ENCODE peak calls at places on chromosomes 2 and 18, in six cellular contexts. X, I, L, T, S and Z are unnamed samples.

GRCh38 chr2:112884869-112885502 is 26.0 kb upstream of the IL37 start:
- DNase-seq in X (no peak), L (no peak), T (no peak), I (peak), S (no peak), Z (no peak)

GRCh38 chr2:127053731-127054603 is 53.0 kb downstream of the BIN1 start:
- DNase-seq in I (peak), T (no peak), S (no peak), L (peak), X (no peak), Z (no peak)

GRCh38 chr18:79911871-79912270 is 39.6 kb downstream of the SLC66A2 start:
- DNase-seq in I (no peak), S (no peak), X (no peak), L (no peak), T (no peak), Z (no peak)

GRCh38 chr2:64423303-64423702 is 30.7 kb upstream of the LGALSL start:
- DNase-seq in S (no peak), T (no peak), X (no peak), I (no peak), L (no peak), Z (no peak)

GRCh38 chr18:59704146-59704545 is 6.9 kb upstream of the CCBE1 start:
- DNase-seq in X (no peak), L (no peak), S (no peak), I (no peak), T (peak), Z (no peak)

GRCh38 chr2:20514596-20515269 is 67.9 kb downstream of the RHOB start:
- DNase-seq in I (no peak), L (no peak), S (peak), T (peak), X (no peak), Z (peak)

GRCh38 chr2:101306410-101306809 is 2.1 kb downstream of the RNF149 start:
- DNase-seq in T (no peak), I (no peak), S (no peak), X (no peak), L (no peak), Z (no peak)

GRCh38 chr2:119579457-119580295 is 35.4 kb downstream of the CFAP221 start:
- DNase-seq in L (peak), T (no peak), I (no peak), X (no peak), S (no peak), Z (no peak)

GRCh38 chr2:33511141-33511540 is 34.7 kb downstream of the RASGRP3 start:
- DNase-seq in X (no peak), T (peak), L (no peak), S (no peak), I (no peak), Z (no peak)

GRCh38 chr2:131154071-131154531 is 49.0 kb downstream of the PLEKHB2 start:
- DNase-seq in T (peak), I (peak), L (peak), X (no peak), S (no peak), Z (peak)

GRCh38 chr18:5543854-5544389 is at the start of gene EPB41L3:
- DNase-seq in S (no peak), L (peak), T (no peak), I (no peak), X (no peak), Z (no peak)

GRCh38 chr2:12428786-12429185 is 287.9 kb upstream of the TRIB2 start:
- DNase-seq in X (no peak), S (no peak), I (no peak), T (peak), L (no peak), Z (peak)

GRCh38 chr2:198731842-198732421 is 725.8 kb downstream of the SATB2 start:
- DNase-seq in I (no peak), X (no peak), L (no peak), T (peak), S (no peak), Z (no peak)

GRCh38 chr2:72983500-72984039 is 66.3 kb downstream of the EMX1 start:
- DNase-seq in I (no peak), S (no peak), L (peak), X (no peak), T (no peak), Z (no peak)

GRCh38 chr2:148994341-148994740 is 44.2 kb upstream of the LYPD6B start:
- DNase-seq in X (no peak), T (no peak), I (no peak), S (no peak), L (no peak), Z (no peak)

GRCh38 chr2:31238126-31238905 is 4.4 kb downstream of the EHD3 start:
- DNase-seq in I (no peak), X (no peak), L (peak), T (no peak), S (no peak), Z (no peak)

GRCh38 chr2:181526014-181526413 is 68.8 kb downstream of the ITGA4 start:
- DNase-seq in I (no peak), T (no peak), L (no peak), X (no peak), S (no peak), Z (no peak)

GRCh38 chr2:221350621-221351020 is 221.5 kb downstream of the EPHA4 start:
- DNase-seq in X (no peak), L (no peak), S (no peak), T (peak), I (no peak), Z (no peak)

GRCh38 chr18:323253-323622 is 55.4 kb upstream of the THOC1 start:
- DNase-seq in T (peak), I (peak), X (no peak), L (no peak), S (no peak), Z (peak)

GRCh38 chr2:14941151-14941631 is 308.7 kb downstream of the LRATD1 start:
- DNase-seq in X (no peak), S (no peak), T (no peak), L (peak), I (no peak), Z (peak)

GRCh38 chr2:224922142-224922727 is 120.0 kb downstream of the DOCK10 start:
- DNase-seq in X (no peak), L (no peak), T (peak), S (no peak), I (no peak), Z (no peak)

GRCh38 chr2:31428001-31428418 is 13.5 kb upstream of the XDH start:
- DNase-seq in L (no peak), I (peak), X (no peak), S (no peak), T (peak), Z (peak)

GRCh38 chr18:22307528-22307927 is 110.2 kb downstream of the CTAGE1 start:
- DNase-seq in I (no peak), L (no peak), T (no peak), S (no peak), X (no peak), Z (no peak)

GRCh38 chr18:23229472-23229871 is 94.2 kb downstream of the CABLES1 start:
- DNase-seq in I (no peak), L (no peak), X (no peak), S (no peak), T (no peak), Z (no peak)